ENCODE peak calls at places on chromosomes 7 and 10, in five cellular contexts. W, H, O, L and Y are unnamed samples.

GRCh38 chr10:37700886-37701780 is 156.3 kb downstream of the ZNF248 start:
- DNase-seq in O (no peak), H (no peak), W (peak; percentile 54), L (no peak), Y (no peak)

GRCh38 chr7:12685550-12685949 is 1.9 kb upstream of the ARL4A start:
- DNase-seq in H (no peak), W (no peak), O (peak; percentile 64), L (no peak), Y (no peak)

GRCh38 chr7:102468416-102469350 is 3.9 kb downstream of the LRWD1 start:
- DNase-seq in L (no peak), W (no peak), O (no peak), H (no peak), Y (no peak)

GRCh38 chr10:80659284-80659683 is 121.6 kb downstream of the SH2D4B start:
- DNase-seq in L (no peak), O (no peak), H (no peak), W (no peak), Y (no peak)

GRCh38 chr10:126972622-126973414 is 67.6 kb downstream of the DOCK1 start:
- DNase-seq in W (no peak), L (peak; percentile 80), H (peak; percentile 80), O (peak; percentile 90), Y (peak; percentile 83)

GRCh38 chr7:67502929-67503328 is 506.3 kb downstream of the TYW1 start:
- DNase-seq in L (no peak), H (no peak), W (no peak), O (no peak), Y (no peak)

GRCh38 chr7:82567356-82567755 is 123.8 kb upstream of the CACNA2D1 start:
- DNase-seq in O (no peak), H (no peak), L (no peak), W (no peak), Y (no peak)

GRCh38 chr7:129376778-129377700 is 57.2 kb upstream of the STRIP2 start:
- DNase-seq in H (no peak), W (no peak), L (peak; percentile 16), O (peak; percentile 44), Y (no peak)

GRCh38 chr7:79217468-79217867 is 236.0 kb downstream of the MAGI2 start:
- DNase-seq in L (no peak), O (peak; percentile 31), W (no peak), H (no peak), Y (no peak)

GRCh38 chr10:32956365-32957197 is 1.4 kb downstream of the ITGB1 start:
- DNase-seq in L (no peak), W (no peak), H (no peak), O (no peak), Y (no peak)

GRCh38 chr10:3484306-3485187 is 300.5 kb downstream of the KLF6 start:
- DNase-seq in O (peak; percentile 59), W (no peak), L (no peak), H (no peak), Y (no peak)

GRCh38 chr10:70448236-70448635 is 6.8 kb upstream of the NODAL start:
- DNase-seq in L (no peak), H (no peak), W (no peak), O (no peak), Y (no peak)

GRCh38 chr10:104791471-104791870 is 150.4 kb downstream of the SORCS3 start:
- DNase-seq in H (no peak), L (no peak), O (no peak), W (no peak), Y (no peak)

GRCh38 chr7:112072541-112073245 is 133.5 kb downstream of the DOCK4 start:
- DNase-seq in H (no peak), L (no peak), O (no peak), W (no peak), Y (no peak)

GRCh38 chr7:131653418-131654248 is 97.2 kb upstream of the PODXL start:
- DNase-seq in H (no peak), W (peak; percentile 20), L (peak; percentile 11), O (peak; percentile 31), Y (no peak)

GRCh38 chr10:132294561-132295320 is 13.0 kb downstream of the STK32C start:
- DNase-seq in L (no peak), H (no peak), O (no peak), W (peak; percentile 58), Y (no peak)

GRCh38 chr10:124614003-124614659 is 130.0 kb downstream of the FAM53B start:
- DNase-seq in L (no peak), W (no peak), H (no peak), O (no peak), Y (no peak)

GRCh38 chr10:98338896-98339295 is 70.9 kb upstream of the LOXL4 start:
- DNase-seq in H (no peak), W (no peak), L (no peak), O (peak; percentile 48), Y (no peak)

GRCh38 chr10:124156524-124157225 is 63.3 kb upstream of the CHST15 start:
- DNase-seq in W (no peak), O (no peak), H (no peak), L (no peak), Y (no peak)

GRCh38 chr7:5694221-5694754 is 87.2 kb downstream of the RNF216 start:
- DNase-seq in W (no peak), O (peak; percentile 96), L (peak; percentile 88), H (peak; percentile 83), Y (peak; percentile 54)

GRCh38 chr7:106639476-106640334 is 21.3 kb downstream of the CCDC71L start:
- DNase-seq in O (no peak), W (no peak), L (no peak), H (no peak), Y (no peak)

GRCh38 chr7:106306256-106306655 is 21.5 kb upstream of the NAMPT start:
- DNase-seq in H (no peak), O (no peak), L (no peak), W (no peak), Y (no peak)

GRCh38 chr7:33998487-33998886 is 93.1 kb downstream of the BMPER start:
- DNase-seq in L (no peak), H (no peak), W (no peak), O (no peak), Y (no peak)

GRCh38 chr7:49860293-49860692 is 86.9 kb downstream of the VWC2 start:
- DNase-seq in H (no peak), L (no peak), O (no peak), W (no peak), Y (no peak)

GRCh38 chr10:72303424-72304128 is 29.9 kb downstream of the DDIT4 start:
- DNase-seq in O (no peak), L (no peak), H (no peak), W (no peak), Y (no peak)

GRCh38 chr10:110354322-110354766 is 49.6 kb upstream of the SMNDC1 start:
- DNase-seq in W (peak; percentile 85), O (peak; percentile 82), L (peak; percentile 91), H (peak; percentile 51), Y (peak; percentile 62)

GRCh38 chr7:80240265-80241025 is 105.8 kb downstream of the GNAI1 start:
- DNase-seq in L (no peak), H (no peak), O (no peak), W (no peak), Y (no peak)

GRCh38 chr10:21160116-21160515 is 263.0 kb upstream of the NEBL start:
- DNase-seq in W (peak; percentile 69), L (no peak), H (no peak), O (no peak), Y (no peak)

GRCh38 chr7:157281221-157281998 is 55.4 kb upstream of the DNAJB6 start:
- DNase-seq in H (no peak), O (no peak), L (no peak), W (no peak), Y (no peak)

GRCh38 chr7:157279973-157280841 is 56.6 kb upstream of the DNAJB6 start:
- DNase-seq in L (no peak), H (no peak), W (no peak), O (no peak), Y (no peak)

GRCh38 chr7:157278791-157279678 is 57.8 kb upstream of the DNAJB6 start:
- DNase-seq in O (peak; percentile 20), W (peak; percentile 83), H (no peak), L (no peak), Y (no peak)

GRCh38 chr7:157278167-157278790 is 58.5 kb upstream of the DNAJB6 start:
- DNase-seq in L (no peak), W (peak; percentile 62), H (no peak), O (no peak), Y (no peak)

GRCh38 chr7:157279679-157279972 is 57.2 kb upstream of the DNAJB6 start:
- DNase-seq in H (no peak), L (no peak), W (no peak), O (no peak), Y (no peak)
- H3K4me3 ChIP-seq in H (peak overlapping the region; percentile 18), L (peak overlapping the region; percentile 36), W (peak overlapping the region; percentile 47), O (peak overlapping the region; percentile 39), Y (peak overlapping the region; percentile 28)

GRCh38 chr7:7766671-7767070 is 48.3 kb upstream of the RPA3 start:
- DNase-seq in W (no peak), O (no peak), L (no peak), H (no peak), Y (no peak)

GRCh38 chr7:7765422-7765821 is 47.0 kb upstream of the RPA3 start:
- DNase-seq in O (no peak), L (no peak), H (no peak), W (no peak), Y (no peak)

GRCh38 chr7:7764515-7765138 is 46.2 kb upstream of the RPA3 start:
- DNase-seq in H (no peak), O (no peak), W (no peak), L (no peak), Y (no peak)

GRCh38 chr7:7761340-7761973 is 43.0 kb upstream of the RPA3 start:
- DNase-seq in L (peak; percentile 20), O (peak; percentile 72), W (no peak), H (no peak), Y (no peak)

DNA sequence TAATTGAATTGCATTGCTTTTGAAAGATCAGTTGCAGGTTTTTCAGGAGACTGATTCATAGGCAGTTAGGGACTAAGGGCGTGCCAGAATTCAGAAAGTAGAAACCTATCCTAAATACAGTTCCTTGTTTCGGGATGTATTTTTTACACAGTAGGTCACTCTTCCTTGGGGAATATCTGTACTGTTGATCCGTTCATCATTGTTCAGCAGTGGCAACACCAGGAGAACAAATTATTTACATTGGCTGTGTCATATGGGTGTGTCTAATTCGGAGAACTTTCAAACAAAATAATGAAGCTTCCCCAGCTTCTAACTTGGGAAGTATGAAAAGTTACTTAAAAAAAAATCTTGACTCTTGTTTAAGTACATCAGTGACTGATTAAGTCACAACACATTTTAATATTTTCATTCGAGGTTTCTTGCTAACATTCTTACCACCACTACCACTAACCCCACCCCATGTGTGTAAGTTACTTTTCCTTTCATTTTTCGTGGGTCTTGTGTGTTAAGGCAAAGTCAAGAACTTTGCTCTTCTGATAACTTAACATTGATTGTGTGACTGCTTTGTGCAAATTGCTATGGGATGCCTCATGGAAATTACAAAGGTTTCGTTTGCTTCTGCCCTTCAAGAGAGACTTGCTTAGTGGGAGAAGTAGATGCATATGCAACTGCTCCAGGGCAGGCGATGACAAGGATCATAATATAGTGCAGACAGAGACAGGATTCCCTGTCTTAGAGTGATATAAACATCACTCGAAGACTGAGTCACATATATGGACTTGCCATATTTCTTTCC is 43.8 kb upstream of the RPA3 start:
- DNase-seq in L (peak; percentile 50), W (no peak), O (peak; percentile 53), H (peak; percentile 38), Y (no peak)
- H3K4me3 ChIP-seq in L (peak overlapping the region; percentile 34), W (peak overlapping the region; percentile 50), O (peak overlapping the region; percentile 52), H (peak overlapping the region; percentile 53), Y (peak overlapping the region; percentile 36)

GRCh38 chr10:92419740-92420553 is 129.0 kb downstream of the MARCHF5 start:
- DNase-seq in H (no peak), W (peak; percentile 75), L (peak; percentile 57), O (peak; percentile 47), Y (no peak)
- H3K4me3 ChIP-seq in H (peak overlapping the region; percentile 39), W (peak overlapping the region; percentile 34), L (peak overlapping the region; percentile 41), O (peak overlapping the region; percentile 16), Y (no peak overlapping the region)

GRCh38 chr7:44629825-44630580 is 23.6 kb downstream of the OGDH start:
- DNase-seq in O (no peak), H (no peak), L (no peak), W (no peak), Y (no peak)
- H3K4me3 ChIP-seq in O (no peak overlapping the region), H (no peak overlapping the region), L (no peak overlapping the region), W (no peak overlapping the region), Y (no peak overlapping the region)